ENCODE peak calls at places on chromosomes 5 and 9, in four cellular contexts. X is K562, R is H1, N is GM12878. B is an unnamed sample.

GRCh38 chr5:95779611-95780010 is 42.9 kb downstream of the GLRX start:
- DNase-seq in X (no peak), R (no peak), N (no peak), B (no peak)

GRCh38 chr9:83620841-83621636 is 1.9 kb upstream of the IDNK start:
- DNase-seq in R (peak), N (no peak), X (peak), B (peak)

GRCh38 chr9:20591223-20591622 is 31.1 kb downstream of the MLLT3 start:
- DNase-seq in X (no peak), R (no peak), N (no peak), B (no peak)

GRCh38 chr9:134593286-134593685 is 48.3 kb upstream of the COL5A1 start:
- DNase-seq in R (no peak), X (no peak), N (no peak), B (no peak)

GRCh38 chr5:149471406-149472183 is 79.6 kb downstream of the CSNK1A1 start:
- DNase-seq in X (peak), N (no peak), R (no peak), B (no peak)

GRCh38 chr5:96054272-96055030 is 92.8 kb upstream of the ELL2 start:
- DNase-seq in X (no peak), R (no peak), N (no peak), B (no peak)

GRCh38 chr5:166699616-166700015 is 1591.8 kb upstream of the WWC1 start:
- DNase-seq in R (no peak), N (no peak), X (no peak), B (no peak)

GRCh38 chr9:123375725-123376132 is 19.7 kb downstream of the CRB2 start:
- DNase-seq in N (no peak), R (no peak), X (peak), B (no peak)

GRCh38 chr9:74562611-74563010 is 65.5 kb downstream of the RORB start:
- DNase-seq in R (no peak), X (no peak), N (no peak), B (no peak)

GRCh38 chr5:122099060-122099790 is 21.2 kb upstream of the LOX start:
- DNase-seq in R (no peak), X (peak), N (no peak), B (peak)

GRCh38 chr5:62450259-62450658 is 37.7 kb downstream of the IPO11 start:
- DNase-seq in N (no peak), X (no peak), R (no peak), B (no peak)

GRCh38 chr5:16690243-16690839 is 73.5 kb upstream of the RETREG1 start:
- DNase-seq in X (peak), N (no peak), R (no peak), B (peak)

GRCh38 chr9:134449180-134449916 is 123.1 kb downstream of the RXRA start:
- DNase-seq in R (peak), N (peak), X (peak), B (peak)

GRCh38 chr5:124239572-124239971 is 506.9 kb downstream of the ZNF608 start:
- DNase-seq in N (no peak), R (no peak), X (no peak), B (no peak)

GRCh38 chr9:136336156-136336860 is 9.0 kb downstream of the GPSM1 start:
- DNase-seq in X (no peak), N (no peak), R (no peak), B (no peak)

GRCh38 chr5:111984044-111984443 is 227.1 kb upstream of the NREP start:
- DNase-seq in R (no peak), X (no peak), N (no peak), B (no peak)

GRCh38 chr5:14204785-14205321 is 61.7 kb downstream of the TRIO start:
- DNase-seq in N (no peak), R (no peak), X (no peak), B (no peak)

GRCh38 chr5:402615-403359 is 40.2 kb upstream of the EXOC3 start:
- DNase-seq in N (peak), X (no peak), R (no peak), B (no peak)

GRCh38 chr9:69157751-69158466 is 16.2 kb upstream of the TJP2 start:
- DNase-seq in R (no peak), X (no peak), N (no peak), B (no peak)

GRCh38 chr9:137083418-137084004 is 3.3 kb upstream of the MAN1B1 start:
- DNase-seq in R (no peak), N (peak), X (peak), B (peak)

GRCh38 chr5:127746756-127747155 is 43.6 kb downstream of the CCDC192 start:
- DNase-seq in R (no peak), X (peak), N (no peak), B (peak)

GRCh38 chr5:11504794-11505193 is 399.5 kb downstream of the CTNND2 start:
- DNase-seq in R (peak), N (no peak), X (no peak), B (no peak)

DNA sequence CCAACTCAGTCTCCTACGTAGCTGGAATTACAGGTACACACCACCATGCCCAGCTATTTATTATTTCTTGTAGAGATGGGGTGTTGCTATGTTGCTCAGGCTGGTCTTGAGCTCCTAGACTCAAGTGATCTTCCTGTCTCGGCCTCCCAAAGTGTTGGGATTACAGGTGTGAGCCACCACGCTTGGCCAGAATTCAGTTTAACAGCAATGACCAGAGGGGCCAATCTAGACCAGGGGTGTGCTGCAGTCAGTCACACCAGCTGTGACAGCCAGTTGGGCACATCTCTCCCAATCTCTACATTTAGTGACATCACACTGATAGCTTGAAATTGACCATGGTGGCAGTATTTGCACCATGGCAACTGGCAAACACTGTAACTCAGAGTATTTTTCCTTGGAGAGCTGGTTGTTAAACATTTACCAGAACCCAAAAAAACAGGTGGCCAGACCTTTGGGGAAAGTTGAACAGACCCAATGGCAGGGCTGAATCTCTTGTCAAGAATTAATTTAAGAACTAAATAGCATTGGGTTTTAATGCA is 67.7 kb upstream of the UBTD2 start:
- DNase-seq in X (no peak), R (no peak), N (no peak), B (no peak)
- TF ChIP-seq EGR1 in X (no peak), R (no peak), N (no peak), B (no peak)

GRCh38 chr5:108634251-108634950 is 113.3 kb upstream of the FER start:
- DNase-seq in X (no peak), R (no peak), N (no peak), B (no peak)
- TF ChIP-seq SP1 in X (no peak), R (no peak), N (no peak), B (no peak)

DNA sequence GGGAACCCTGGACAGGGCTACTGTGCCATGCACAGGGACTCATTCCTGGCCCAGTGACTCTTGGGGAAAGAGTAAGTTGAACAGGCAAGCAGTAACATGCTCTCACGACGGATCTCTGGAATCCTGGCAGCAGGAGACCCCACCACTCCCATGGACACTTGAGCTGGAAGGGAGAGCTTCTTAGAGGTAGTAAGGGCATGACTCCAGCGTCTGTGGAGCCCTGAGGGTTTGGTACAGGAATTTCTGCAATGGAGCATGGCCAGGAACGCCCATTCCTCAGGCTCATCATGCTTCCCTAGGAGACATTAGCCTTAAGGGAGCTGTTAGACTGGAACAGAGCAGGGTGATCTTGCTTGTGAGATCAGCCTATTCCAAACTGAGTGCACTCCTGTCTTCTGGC is 212.8 kb downstream of the MAT2B start:
- DNase-seq in R (no peak), X (no peak), N (no peak), B (no peak)
- TF ChIP-seq EGR1 in R (no peak), X (no peak), N (no peak), B (no peak)

DNA sequence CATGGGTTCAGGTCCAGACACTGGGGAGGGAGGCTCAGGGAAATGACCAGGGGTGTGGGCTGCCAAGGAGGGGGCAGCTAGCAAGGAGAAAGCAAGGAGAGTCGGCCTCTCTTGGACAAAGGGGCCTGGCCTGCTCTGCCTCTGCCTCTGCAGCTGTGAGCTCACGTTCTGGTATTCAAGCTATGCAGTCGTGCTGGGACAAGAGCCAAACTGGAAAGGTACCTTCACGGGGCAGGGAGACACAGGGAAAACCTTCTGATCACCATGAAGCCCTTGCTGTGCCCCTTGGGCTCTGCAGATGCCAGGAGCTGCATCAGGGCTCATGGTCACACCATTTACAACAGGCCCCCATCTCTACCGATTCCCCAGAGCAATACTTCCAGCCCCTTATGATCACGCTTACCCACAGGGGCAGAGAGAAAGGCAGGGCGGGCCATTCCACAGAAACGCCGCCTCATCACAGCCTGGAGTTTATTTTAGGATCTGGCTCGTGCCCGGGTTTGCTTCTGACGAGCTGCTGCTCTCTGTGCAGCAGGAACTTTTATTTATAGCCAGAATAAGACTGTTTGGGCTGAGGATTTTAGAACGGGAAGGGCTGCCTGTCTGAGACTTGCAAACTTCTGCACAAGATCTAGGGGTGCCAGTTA is 63.3 kb downstream of the PRRT1B start:
- DNase-seq in X (no peak), N (no peak), R (peak), B (peak)
- TF ChIP-seq SP1 in X (no peak), N (no peak), R (peak), B (peak)

GRCh38 chr5:54769072-54769471 is 216.3 kb downstream of the ESM1 start:
- DNase-seq in N (no peak), R (no peak), X (no peak), B (no peak)

GRCh38 chr5:54769746-54770145 is 215.6 kb downstream of the ESM1 start:
- DNase-seq in N (no peak), X (no peak), R (no peak), B (no peak)

GRCh38 chr5:54766748-54767147 is 218.6 kb downstream of the ESM1 start:
- DNase-seq in N (no peak), R (no peak), X (no peak), B (no peak)

GRCh38 chr5:54774281-54775171 is 210.9 kb downstream of the ESM1 start:
- DNase-seq in X (peak), R (no peak), N (no peak), B (no peak)

GRCh38 chr5:54772232-54773168 is 212.9 kb downstream of the ESM1 start:
- DNase-seq in R (no peak), N (no peak), X (no peak), B (no peak)
- TF ChIP-seq EGR1 in R (no peak), N (no peak), X (no peak), B (no peak)

B was measured in HCT116.